ENCODE peak calls at places on chromosomes 12 and 14, in five cellular contexts. One of them, this sample, is unnamed.
A peak's percentile ranks its signal among the peaks of the same experiment; 100 is the strongest.

GRCh38 chr12:14514154-14514842 is 53.4 kb downstream of the PLBD1 start:
- DNase-seq in neuronal stem cell: no peak
- DNase-seq in fibroblast of lung: peak; percentile 19
- DNase-seq in GM23338: peak; percentile 94
- DNase-seq in MM.1S: no peak
- DNase-seq in this sample: peak; percentile 66

GRCh38 chr12:98750511-98750910 is 105.4 kb downstream of the APAF1 start:
- DNase-seq in neuronal stem cell: no peak
- DNase-seq in fibroblast of lung: no peak
- DNase-seq in GM23338: peak; percentile 35
- DNase-seq in MM.1S: no peak
- DNase-seq in this sample: no peak

GRCh38 chr12:57722716-57723629 is 15.6 kb downstream of the AGAP2 start:
- DNase-seq in neuronal stem cell: no peak
- DNase-seq in fibroblast of lung: no peak
- DNase-seq in GM23338: no peak
- DNase-seq in MM.1S: no peak
- DNase-seq in this sample: no peak

GRCh38 chr12:130872179-130873096 is 572 bp downstream of the RAN start:
- DNase-seq in neuronal stem cell: no peak
- DNase-seq in fibroblast of lung: peak; percentile 15
- DNase-seq in GM23338: peak; percentile 34
- DNase-seq in MM.1S: no peak
- DNase-seq in this sample: no peak

GRCh38 chr14:54683882-54684794 is 117.2 kb downstream of the SAMD4A start:
- DNase-seq in neuronal stem cell: no peak
- DNase-seq in fibroblast of lung: peak; percentile 78
- DNase-seq in GM23338: peak; percentile 77
- DNase-seq in MM.1S: no peak
- DNase-seq in this sample: peak; percentile 69

GRCh38 chr14:34582117-34582680 is 42.7 kb upstream of the EAPP start:
- DNase-seq in neuronal stem cell: no peak
- DNase-seq in fibroblast of lung: no peak
- DNase-seq in GM23338: no peak
- DNase-seq in MM.1S: no peak
- DNase-seq in this sample: no peak

GRCh38 chr14:89000007-89000942 is 175.8 kb downstream of the TTC8 start:
- DNase-seq in neuronal stem cell: no peak
- DNase-seq in fibroblast of lung: peak; percentile 96
- DNase-seq in GM23338: peak; percentile 48
- DNase-seq in MM.1S: no peak
- DNase-seq in this sample: no peak

GRCh38 chr12:115335594-115335993 is 651.6 kb upstream of the TBX3 start:
- DNase-seq in neuronal stem cell: no peak
- DNase-seq in fibroblast of lung: no peak
- DNase-seq in GM23338: no peak
- DNase-seq in MM.1S: no peak
- DNase-seq in this sample: no peak

GRCh38 chr12:68086019-68086603 is 73.4 kb downstream of the IFNG start:
- DNase-seq in neuronal stem cell: no peak
- DNase-seq in fibroblast of lung: no peak
- DNase-seq in GM23338: no peak
- DNase-seq in MM.1S: no peak
- DNase-seq in this sample: no peak

GRCh38 chr12:109766251-109766778 is 52.7 kb downstream of the FAM222A start:
- DNase-seq in neuronal stem cell: no peak
- DNase-seq in fibroblast of lung: no peak
- DNase-seq in GM23338: no peak
- DNase-seq in MM.1S: no peak
- DNase-seq in this sample: no peak

GRCh38 chr14:71377099-71377498 is 469.8 kb downstream of the PCNX1 start:
- DNase-seq in neuronal stem cell: no peak
- DNase-seq in fibroblast of lung: no peak
- DNase-seq in GM23338: no peak
- DNase-seq in MM.1S: no peak
- DNase-seq in this sample: no peak

GRCh38 chr14:40796168-40796567 is 810.5 kb upstream of the LRFN5 start:
- DNase-seq in neuronal stem cell: no peak
- DNase-seq in fibroblast of lung: no peak
- DNase-seq in GM23338: no peak
- DNase-seq in MM.1S: no peak
- DNase-seq in this sample: no peak

GRCh38 chr12:96889273-96889933 is 17.7 kb upstream of the NEDD1 start:
- DNase-seq in neuronal stem cell: no peak
- DNase-seq in fibroblast of lung: peak; percentile 28
- DNase-seq in GM23338: no peak
- DNase-seq in MM.1S: no peak
- DNase-seq in this sample: no peak

GRCh38 chr12:105445261-105446015 is 114.9 kb downstream of the C12orf75 start:
- DNase-seq in neuronal stem cell: no peak
- DNase-seq in fibroblast of lung: no peak
- DNase-seq in GM23338: peak; percentile 37
- DNase-seq in MM.1S: no peak
- DNase-seq in this sample: peak; percentile 88

GRCh38 chr14:88613552-88614010 is 50.7 kb downstream of the ZC3H14 start:
- DNase-seq in neuronal stem cell: no peak
- DNase-seq in fibroblast of lung: peak; percentile 34
- DNase-seq in GM23338: no peak
- DNase-seq in MM.1S: no peak
- DNase-seq in this sample: no peak

GRCh38 chr14:88993946-88994345 is 169.5 kb downstream of the TTC8 start:
- DNase-seq in neuronal stem cell: no peak
- DNase-seq in fibroblast of lung: no peak
- DNase-seq in GM23338: no peak
- DNase-seq in MM.1S: no peak
- DNase-seq in this sample: no peak

GRCh38 chr12:22310712-22311111 is 23.8 kb downstream of the ST8SIA1 start:
- DNase-seq in neuronal stem cell: no peak
- DNase-seq in fibroblast of lung: peak; percentile 17
- DNase-seq in GM23338: no peak
- DNase-seq in MM.1S: no peak
- DNase-seq in this sample: no peak

GRCh38 chr12:114686421-114687268 is 2.7 kb upstream of the TBX3 start:
- DNase-seq in neuronal stem cell: no peak
- DNase-seq in fibroblast of lung: no peak
- DNase-seq in GM23338: peak; percentile 43
- DNase-seq in MM.1S: no peak
- DNase-seq in this sample: no peak

GRCh38 chr12:96438330-96438729 is 38.1 kb upstream of the CDK17 start:
- DNase-seq in neuronal stem cell: no peak
- DNase-seq in fibroblast of lung: no peak
- DNase-seq in GM23338: no peak
- DNase-seq in MM.1S: no peak
- DNase-seq in this sample: no peak

GRCh38 chr12:11695321-11695720 is 45.8 kb downstream of the ETV6 start:
- DNase-seq in neuronal stem cell: no peak
- DNase-seq in fibroblast of lung: peak; percentile 47
- DNase-seq in GM23338: no peak
- DNase-seq in MM.1S: no peak
- DNase-seq in this sample: no peak

GRCh38 chr12:55703288-55703687 is 4.4 kb downstream of the ITGA7 start:
- DNase-seq in neuronal stem cell: no peak
- DNase-seq in fibroblast of lung: no peak
- DNase-seq in GM23338: no peak
- DNase-seq in MM.1S: no peak
- DNase-seq in this sample: no peak

GRCh38 chr14:82724296-82724695 is 1190.6 kb upstream of the SEL1L start:
- DNase-seq in neuronal stem cell: no peak
- DNase-seq in fibroblast of lung: peak; percentile 28
- DNase-seq in GM23338: no peak
- DNase-seq in MM.1S: no peak
- DNase-seq in this sample: no peak

GRCh38 chr12:128449146-128449894 is 182.3 kb downstream of the TMEM132C start:
- DNase-seq in neuronal stem cell: no peak
- DNase-seq in fibroblast of lung: no peak
- DNase-seq in GM23338: no peak
- DNase-seq in MM.1S: no peak
- DNase-seq in this sample: peak; percentile 39

GRCh38 chr12:127260531-127260930 is 1006.4 kb upstream of the TMEM132C start:
- DNase-seq in neuronal stem cell: no peak
- DNase-seq in fibroblast of lung: no peak
- DNase-seq in GM23338: no peak
- DNase-seq in MM.1S: no peak
- DNase-seq in this sample: no peak

GRCh38 chr12:78457951-78458350 is 406.6 kb upstream of the SYT1 start:
- DNase-seq in neuronal stem cell: no peak
- DNase-seq in fibroblast of lung: peak; percentile 59
- DNase-seq in GM23338: no peak
- DNase-seq in MM.1S: peak; percentile 58
- DNase-seq in this sample: no peak

GRCh38 chr12:77387214-77387613 is 321.8 kb upstream of the E2F7 start:
- DNase-seq in neuronal stem cell: no peak
- DNase-seq in fibroblast of lung: no peak
- DNase-seq in GM23338: no peak
- DNase-seq in MM.1S: no peak
- DNase-seq in this sample: no peak

GRCh38 chr12:90235642-90236041 is 527.0 kb upstream of the ATP2B1 start:
- DNase-seq in neuronal stem cell: no peak
- DNase-seq in fibroblast of lung: peak; percentile 47
- DNase-seq in GM23338: no peak
- DNase-seq in MM.1S: no peak
- DNase-seq in this sample: no peak

DNA sequence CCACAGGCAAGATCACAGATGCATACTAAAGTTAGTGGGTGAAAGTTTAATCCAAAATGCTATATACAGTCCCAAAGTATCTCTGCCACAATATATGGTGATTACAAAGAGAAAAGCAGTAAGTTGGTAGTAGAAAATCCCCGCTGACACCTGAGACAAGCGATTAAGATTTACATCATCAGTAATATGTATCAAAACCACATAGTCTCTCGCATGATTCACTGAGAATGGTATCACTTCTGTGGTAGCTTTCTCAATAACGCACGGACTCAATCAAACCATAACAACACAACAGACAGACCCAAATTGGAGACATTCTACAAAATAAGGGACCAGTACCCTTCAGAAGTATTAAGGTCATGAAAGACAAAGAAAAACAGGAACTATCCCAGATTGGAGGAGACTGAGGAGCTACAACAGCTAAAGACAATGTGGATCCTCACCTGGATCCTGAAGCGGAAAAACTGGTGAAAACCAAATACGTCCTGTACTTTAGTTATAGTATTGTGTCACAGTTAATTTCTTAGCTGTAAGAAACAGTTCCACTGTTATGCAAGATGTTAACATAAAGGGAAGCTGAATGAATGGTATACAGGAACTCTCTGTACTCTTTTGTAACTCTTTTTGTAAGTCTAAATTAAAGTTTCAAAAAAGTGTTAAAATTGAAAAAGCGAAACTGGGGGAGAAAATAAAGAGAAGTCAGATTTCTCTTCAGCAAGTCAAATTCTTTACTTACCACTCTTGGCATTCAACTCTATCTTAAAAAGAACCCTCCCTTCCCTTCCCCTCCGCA is 51.0 kb downstream of the SPTLC2 start:
- DNase-seq in neuronal stem cell: no peak
- DNase-seq in fibroblast of lung: peak; percentile 28
- DNase-seq in GM23338: no peak
- DNase-seq in MM.1S: no peak
- DNase-seq in this sample: no peak
- H3K4me2 ChIP-seq in neuronal stem cell: no peak overlapping the region
- H3K4me2 ChIP-seq in fibroblast of lung: no peak overlapping the region
- H3K4me2 ChIP-seq in GM23338: no peak overlapping the region
- H3K4me2 ChIP-seq in MM.1S: no peak overlapping the region
- H3K4me2 ChIP-seq in this sample: no peak overlapping the region

GRCh38 chr12:124423683-124424515 is 129.0 kb downstream of the RFLNA start:
- DNase-seq in neuronal stem cell: no peak
- DNase-seq in fibroblast of lung: no peak
- DNase-seq in GM23338: no peak
- DNase-seq in MM.1S: no peak
- DNase-seq in this sample: no peak
- H3K4me2 ChIP-seq in neuronal stem cell: no peak overlapping the region
- H3K4me2 ChIP-seq in fibroblast of lung: peak overlapping the region; percentile 49
- H3K4me2 ChIP-seq in GM23338: no peak overlapping the region
- H3K4me2 ChIP-seq in MM.1S: no peak overlapping the region
- H3K4me2 ChIP-seq in this sample: peak overlapping the region; percentile 89

DNA sequence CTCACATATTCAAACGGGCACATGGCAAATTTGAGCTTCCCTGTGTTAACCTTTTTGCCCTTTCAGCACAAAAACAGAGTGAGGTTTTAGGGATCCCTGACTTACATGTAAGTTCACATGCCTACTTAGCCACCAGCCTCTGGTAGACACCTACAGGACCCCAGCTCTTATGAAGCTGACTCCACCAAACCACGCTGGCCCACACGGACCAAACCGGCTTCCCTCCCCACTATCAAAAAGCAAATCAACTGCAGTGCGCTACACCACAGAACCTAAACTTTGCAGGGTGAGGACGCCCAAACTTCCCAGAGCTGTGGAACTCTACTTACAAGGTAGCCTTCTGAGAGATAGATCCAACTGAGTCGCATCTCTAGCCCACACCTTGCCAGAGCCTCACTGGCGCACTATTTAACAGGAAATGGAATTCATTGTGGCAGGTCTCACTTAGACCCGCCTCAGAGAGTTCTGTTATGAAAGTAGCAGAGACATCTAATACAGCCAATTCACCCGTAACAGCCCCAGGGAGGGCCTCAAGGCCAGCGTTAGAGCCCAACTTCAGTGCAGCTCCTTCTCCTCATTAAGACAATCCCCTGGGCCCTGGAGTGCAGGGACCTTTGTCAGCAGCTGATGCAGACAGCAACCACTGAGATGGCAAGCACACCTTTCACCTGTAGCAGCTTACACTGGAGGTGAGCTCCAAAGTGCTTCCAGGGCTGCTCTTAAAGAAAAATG is 49.2 kb downstream of the SH2B3 start:
- DNase-seq in neuronal stem cell: no peak
- DNase-seq in fibroblast of lung: no peak
- DNase-seq in GM23338: no peak
- DNase-seq in MM.1S: no peak
- DNase-seq in this sample: no peak
- H3K4me2 ChIP-seq in neuronal stem cell: no peak overlapping the region
- H3K4me2 ChIP-seq in fibroblast of lung: no peak overlapping the region
- H3K4me2 ChIP-seq in GM23338: no peak overlapping the region
- H3K4me2 ChIP-seq in MM.1S: no peak overlapping the region
- H3K4me2 ChIP-seq in this sample: no peak overlapping the region

GRCh38 chr12:51905507-51906438 is 1.5 kb upstream of the ACVRL1 start:
- DNase-seq in neuronal stem cell: no peak
- DNase-seq in fibroblast of lung: peak; percentile 74
- DNase-seq in GM23338: no peak
- DNase-seq in MM.1S: no peak
- DNase-seq in this sample: no peak
- H3K4me2 ChIP-seq in neuronal stem cell: no peak overlapping the region
- H3K4me2 ChIP-seq in fibroblast of lung: peak overlapping the region; percentile 66
- H3K4me2 ChIP-seq in GM23338: peak overlapping the region; percentile 98
- H3K4me2 ChIP-seq in MM.1S: no peak overlapping the region
- H3K4me2 ChIP-seq in this sample: no peak overlapping the region

DNA sequence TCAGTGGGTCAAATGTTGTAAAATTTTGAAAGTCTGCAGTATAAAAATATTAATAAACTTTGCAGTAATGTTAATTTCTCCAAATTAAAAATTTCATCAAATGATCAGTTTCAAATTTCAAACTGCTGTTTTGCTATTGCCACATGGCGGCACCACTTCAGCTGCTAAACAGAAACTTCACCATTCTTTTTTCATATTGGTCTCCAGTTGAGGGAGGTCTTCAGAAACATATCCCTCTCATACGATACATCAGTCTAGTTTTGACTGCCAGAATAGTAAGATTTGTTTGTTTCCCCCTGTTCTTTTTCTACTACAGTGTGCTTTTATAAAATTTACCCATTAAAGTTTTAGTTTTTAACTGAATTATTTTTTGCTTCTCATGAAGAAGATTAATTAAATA is 4.2 kb upstream of the TRHDE start:
- DNase-seq in neuronal stem cell: no peak
- DNase-seq in fibroblast of lung: peak; percentile 68
- DNase-seq in GM23338: peak; percentile 20
- DNase-seq in MM.1S: no peak
- DNase-seq in this sample: no peak
- H3K4me2 ChIP-seq in neuronal stem cell: no peak overlapping the region
- H3K4me2 ChIP-seq in fibroblast of lung: no peak overlapping the region
- H3K4me2 ChIP-seq in GM23338: peak overlapping the region; percentile 5
- H3K4me2 ChIP-seq in MM.1S: no peak overlapping the region
- H3K4me2 ChIP-seq in this sample: no peak overlapping the region